ENCODE peak calls at places on chromosomes 13 and 19, in nine cellular contexts. One of them, this sample, is unnamed.

GRCh38 chr19:27392027-27392632 is 1820.8 kb downstream of the UQCRFS1 start:
- DNase-seq in uterus: peak; percentile 0
- DNase-seq in psoas muscle: peak; percentile 2
- DNase-seq in cardiac muscle cell: no peak
- DNase-seq in SK-N-SH: no peak
- DNase-seq in naive thymus-derived CD4-positive, alpha-beta T cell: no peak
- DNase-seq in NT2/D1: no peak
- DNase-seq in aorta: no peak
- DNase-seq in colonic mucosa: no peak
- DNase-seq in this sample: peak; percentile 15

GRCh38 chr13:101204270-101205011 is 211.9 kb downstream of the NALCN start:
- DNase-seq in uterus: no peak
- DNase-seq in psoas muscle: no peak
- DNase-seq in cardiac muscle cell: no peak
- DNase-seq in SK-N-SH: peak; percentile 18
- DNase-seq in naive thymus-derived CD4-positive, alpha-beta T cell: no peak
- DNase-seq in NT2/D1: no peak
- DNase-seq in aorta: no peak
- DNase-seq in colonic mucosa: no peak
- DNase-seq in this sample: no peak

GRCh38 chr13:108508263-108508662 is 121.1 kb upstream of the MYO16 start:
- DNase-seq in uterus: no peak
- DNase-seq in psoas muscle: no peak
- DNase-seq in cardiac muscle cell: peak; percentile 39
- DNase-seq in SK-N-SH: peak; percentile 39
- DNase-seq in naive thymus-derived CD4-positive, alpha-beta T cell: no peak
- DNase-seq in NT2/D1: peak; percentile 54
- DNase-seq in aorta: no peak
- DNase-seq in colonic mucosa: no peak
- DNase-seq in this sample: no peak

GRCh38 chr19:39139305-39140194 is 14.0 kb downstream of the PAK4 start:
- DNase-seq in uterus: no peak
- DNase-seq in psoas muscle: no peak
- DNase-seq in cardiac muscle cell: peak; percentile 74
- DNase-seq in SK-N-SH: no peak
- DNase-seq in naive thymus-derived CD4-positive, alpha-beta T cell: no peak
- DNase-seq in NT2/D1: peak; percentile 77
- DNase-seq in aorta: no peak
- DNase-seq in colonic mucosa: no peak
- DNase-seq in this sample: peak; percentile 37

GRCh38 chr19:18537431-18537830 is 5.9 kb downstream of the FKBP8 start:
- DNase-seq in uterus: no peak
- DNase-seq in psoas muscle: no peak
- DNase-seq in cardiac muscle cell: no peak
- DNase-seq in SK-N-SH: no peak
- DNase-seq in naive thymus-derived CD4-positive, alpha-beta T cell: no peak
- DNase-seq in NT2/D1: no peak
- DNase-seq in aorta: no peak
- DNase-seq in colonic mucosa: no peak
- DNase-seq in this sample: no peak

GRCh38 chr13:35478384-35479222 is 2.1 kb upstream of the MAB21L1 start:
- DNase-seq in uterus: no peak
- DNase-seq in psoas muscle: no peak
- DNase-seq in cardiac muscle cell: peak; percentile 43
- DNase-seq in SK-N-SH: peak; percentile 56
- DNase-seq in naive thymus-derived CD4-positive, alpha-beta T cell: no peak
- DNase-seq in NT2/D1: no peak
- DNase-seq in aorta: no peak
- DNase-seq in colonic mucosa: no peak
- DNase-seq in this sample: peak; percentile 63

GRCh38 chr13:111219306-111219705 is 101.1 kb upstream of the TEX29 start:
- DNase-seq in uterus: no peak
- DNase-seq in psoas muscle: no peak
- DNase-seq in cardiac muscle cell: no peak
- DNase-seq in SK-N-SH: no peak
- DNase-seq in naive thymus-derived CD4-positive, alpha-beta T cell: no peak
- DNase-seq in NT2/D1: no peak
- DNase-seq in aorta: peak; percentile 78
- DNase-seq in colonic mucosa: no peak
- DNase-seq in this sample: no peak

GRCh38 chr13:64088491-64088890 is 2672.8 kb upstream of the PCDH20 start:
- DNase-seq in uterus: no peak
- DNase-seq in psoas muscle: no peak
- DNase-seq in cardiac muscle cell: no peak
- DNase-seq in SK-N-SH: no peak
- DNase-seq in naive thymus-derived CD4-positive, alpha-beta T cell: no peak
- DNase-seq in NT2/D1: no peak
- DNase-seq in aorta: no peak
- DNase-seq in colonic mucosa: no peak
- DNase-seq in this sample: no peak

GRCh38 chr19:13506550-13506878 is 235 bp upstream of the CACNA1A start:
- DNase-seq in uterus: no peak
- DNase-seq in psoas muscle: no peak
- DNase-seq in cardiac muscle cell: peak; percentile 23
- DNase-seq in SK-N-SH: no peak
- DNase-seq in naive thymus-derived CD4-positive, alpha-beta T cell: no peak
- DNase-seq in NT2/D1: no peak
- DNase-seq in aorta: no peak
- DNase-seq in colonic mucosa: no peak
- DNase-seq in this sample: no peak

GRCh38 chr13:33003458-33004019 is 12.7 kb upstream of the KL start:
- DNase-seq in uterus: no peak
- DNase-seq in psoas muscle: no peak
- DNase-seq in cardiac muscle cell: no peak
- DNase-seq in SK-N-SH: no peak
- DNase-seq in naive thymus-derived CD4-positive, alpha-beta T cell: no peak
- DNase-seq in NT2/D1: no peak
- DNase-seq in aorta: no peak
- DNase-seq in colonic mucosa: no peak
- DNase-seq in this sample: no peak

GRCh38 chr19:49488863-49489537 is 1.6 kb downstream of the RPL13A start:
- DNase-seq in uterus: no peak
- DNase-seq in psoas muscle: no peak
- DNase-seq in cardiac muscle cell: no peak
- DNase-seq in SK-N-SH: no peak
- DNase-seq in naive thymus-derived CD4-positive, alpha-beta T cell: no peak
- DNase-seq in NT2/D1: no peak
- DNase-seq in aorta: no peak
- DNase-seq in colonic mucosa: no peak
- DNase-seq in this sample: no peak

GRCh38 chr13:104592127-104592526 is 1525.9 kb upstream of the SLC10A2 start:
- DNase-seq in uterus: no peak
- DNase-seq in psoas muscle: no peak
- DNase-seq in cardiac muscle cell: no peak
- DNase-seq in SK-N-SH: no peak
- DNase-seq in naive thymus-derived CD4-positive, alpha-beta T cell: no peak
- DNase-seq in NT2/D1: no peak
- DNase-seq in aorta: no peak
- DNase-seq in colonic mucosa: no peak
- DNase-seq in this sample: no peak

GRCh38 chr13:46600943-46601311 is 48.0 kb downstream of the LRCH1 start:
- DNase-seq in uterus: no peak
- DNase-seq in psoas muscle: no peak
- DNase-seq in cardiac muscle cell: no peak
- DNase-seq in SK-N-SH: no peak
- DNase-seq in naive thymus-derived CD4-positive, alpha-beta T cell: no peak
- DNase-seq in NT2/D1: no peak
- DNase-seq in aorta: no peak
- DNase-seq in colonic mucosa: no peak
- DNase-seq in this sample: no peak

GRCh38 chr19:3508771-3509535 is 2.8 kb downstream of the FZR1 start:
- DNase-seq in uterus: no peak
- DNase-seq in psoas muscle: no peak
- DNase-seq in cardiac muscle cell: no peak
- DNase-seq in SK-N-SH: no peak
- DNase-seq in naive thymus-derived CD4-positive, alpha-beta T cell: no peak
- DNase-seq in NT2/D1: no peak
- DNase-seq in aorta: no peak
- DNase-seq in colonic mucosa: no peak
- DNase-seq in this sample: no peak

GRCh38 chr19:36256853-36257511 is 42.1 kb downstream of the ZNF146 start:
- DNase-seq in uterus: no peak
- DNase-seq in psoas muscle: no peak
- DNase-seq in cardiac muscle cell: no peak
- DNase-seq in SK-N-SH: peak; percentile 66
- DNase-seq in naive thymus-derived CD4-positive, alpha-beta T cell: no peak
- DNase-seq in NT2/D1: no peak
- DNase-seq in aorta: no peak
- DNase-seq in colonic mucosa: no peak
- DNase-seq in this sample: no peak

GRCh38 chr13:99987180-99988047 is 5.8 kb downstream of the ZIC2 start:
- DNase-seq in uterus: no peak
- DNase-seq in psoas muscle: no peak
- DNase-seq in cardiac muscle cell: peak; percentile 27
- DNase-seq in SK-N-SH: peak; percentile 32
- DNase-seq in naive thymus-derived CD4-positive, alpha-beta T cell: no peak
- DNase-seq in NT2/D1: no peak
- DNase-seq in aorta: no peak
- DNase-seq in colonic mucosa: no peak
- DNase-seq in this sample: no peak
- H3K4me1 ChIP-seq in uterus: no peaks in the 10 kb centered on the region
- H3K4me1 ChIP-seq in psoas muscle: peaks cover under 1% of the 10 kb centered on the region
- H3K4me1 ChIP-seq in cardiac muscle cell: no peaks in the 10 kb centered on the region
- H3K4me1 ChIP-seq in SK-N-SH: no peaks in the 10 kb centered on the region
- H3K4me1 ChIP-seq in naive thymus-derived CD4-positive, alpha-beta T cell: peaks cover 6% of the 10 kb centered on the region
- H3K4me1 ChIP-seq in NT2/D1: peaks cover 9% of the 10 kb centered on the region
- H3K4me1 ChIP-seq in aorta: no peaks in the 10 kb centered on the region
- H3K4me1 ChIP-seq in colonic mucosa: peaks cover 11% of the 10 kb centered on the region
- H3K4me1 ChIP-seq in this sample: no peaks in the 10 kb centered on the region

DNA sequence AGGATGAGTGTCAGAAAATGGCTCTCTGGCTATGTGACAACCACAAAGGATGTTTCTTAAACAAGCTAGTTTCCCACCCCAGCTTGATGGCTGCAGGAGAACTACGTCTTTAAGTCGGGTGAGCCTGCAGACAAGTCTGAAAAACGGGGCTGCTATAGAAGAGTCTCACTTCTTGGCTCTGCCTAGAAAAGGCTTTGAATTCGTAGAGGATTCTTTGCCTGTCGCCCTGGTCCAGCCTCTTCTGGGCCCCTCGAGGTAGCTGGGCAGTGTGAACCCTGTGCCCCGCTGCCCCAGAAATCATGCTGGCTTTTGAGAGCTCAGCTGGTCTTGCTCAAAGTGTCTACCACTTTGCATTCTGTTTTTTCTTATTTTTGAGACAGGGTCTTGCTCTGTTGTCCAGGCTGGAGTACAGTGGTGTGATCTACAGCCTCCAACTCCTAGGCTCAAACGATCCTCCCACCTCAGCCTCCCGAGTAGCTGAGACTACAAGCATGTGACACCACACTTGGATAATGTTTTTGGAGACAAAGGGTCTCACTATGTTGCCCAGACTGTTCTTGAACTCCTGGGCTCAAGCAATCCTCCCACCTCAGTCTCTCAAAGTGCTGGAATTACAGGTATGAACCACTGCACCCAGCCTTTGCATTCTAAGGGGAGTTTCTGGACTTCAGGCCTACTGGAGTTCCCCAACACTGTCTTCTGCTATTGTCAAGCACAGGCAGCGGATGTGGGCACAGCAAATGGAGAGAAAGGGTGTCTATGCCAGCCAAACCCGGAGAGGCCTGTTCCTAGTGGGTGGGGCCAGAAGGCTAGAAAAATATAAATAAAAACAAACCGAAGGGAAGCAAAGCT is 6.5 kb downstream of the CEBPA start:
- DNase-seq in uterus: no peak
- DNase-seq in psoas muscle: no peak
- DNase-seq in cardiac muscle cell: no peak
- DNase-seq in SK-N-SH: no peak
- DNase-seq in naive thymus-derived CD4-positive, alpha-beta T cell: no peak
- DNase-seq in NT2/D1: no peak
- DNase-seq in aorta: peak; percentile 13
- DNase-seq in colonic mucosa: no peak
- DNase-seq in this sample: no peak
- H3K9me3 ChIP-seq in uterus: no peaks in the 10 kb centered on the region
- H3K9me3 ChIP-seq in psoas muscle: no peaks in the 10 kb centered on the region
- H3K9me3 ChIP-seq in cardiac muscle cell: no peaks in the 10 kb centered on the region
- H3K9me3 ChIP-seq in SK-N-SH: no peaks in the 10 kb centered on the region
- H3K9me3 ChIP-seq in naive thymus-derived CD4-positive, alpha-beta T cell: no peaks in the 10 kb centered on the region
- H3K9me3 ChIP-seq in NT2/D1: no peaks in the 10 kb centered on the region
- H3K9me3 ChIP-seq in aorta: no peaks in the 10 kb centered on the region
- H3K9me3 ChIP-seq in colonic mucosa: no peaks in the 10 kb centered on the region
- H3K9me3 ChIP-seq in this sample: no peaks in the 10 kb centered on the region

DNA sequence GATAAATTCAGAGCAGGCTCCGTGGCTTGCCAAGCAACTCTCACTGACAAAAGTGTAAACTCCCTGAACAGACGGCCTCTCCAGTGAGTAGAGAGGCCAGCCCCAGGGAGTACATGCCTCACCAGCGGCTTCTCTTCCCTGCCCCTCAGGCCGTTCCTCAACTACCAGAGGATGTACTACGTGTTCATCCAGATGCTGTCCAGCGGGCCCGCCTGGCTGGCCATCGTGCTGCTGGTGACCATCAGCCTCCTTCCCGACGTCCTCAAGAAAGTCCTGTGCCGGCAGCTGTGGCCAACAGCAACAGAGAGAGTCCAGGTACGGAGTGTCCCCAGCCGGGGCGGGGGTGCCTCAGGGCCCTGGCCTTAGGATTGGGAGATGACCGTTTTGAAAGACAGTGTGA is 93.4 kb upstream of the MCF2L start:
- DNase-seq in uterus: no peak
- DNase-seq in psoas muscle: no peak
- DNase-seq in cardiac muscle cell: no peak
- DNase-seq in SK-N-SH: no peak
- DNase-seq in naive thymus-derived CD4-positive, alpha-beta T cell: no peak
- DNase-seq in NT2/D1: no peak
- DNase-seq in aorta: no peak
- DNase-seq in colonic mucosa: no peak
- DNase-seq in this sample: no peak
- H3K36me3 ChIP-seq in uterus: no peaks in the 10 kb centered on the region
- H3K36me3 ChIP-seq in psoas muscle: peaks cover 54% of the 10 kb centered on the region
- H3K36me3 ChIP-seq in cardiac muscle cell: peaks cover 32% of the 10 kb centered on the region
- H3K36me3 ChIP-seq in SK-N-SH: no peaks in the 10 kb centered on the region
- H3K36me3 ChIP-seq in naive thymus-derived CD4-positive, alpha-beta T cell: no peaks in the 10 kb centered on the region
- H3K36me3 ChIP-seq in NT2/D1: peaks cover 45% of the 10 kb centered on the region
- H3K36me3 ChIP-seq in aorta: no peaks in the 10 kb centered on the region
- H3K36me3 ChIP-seq in colonic mucosa: no peaks in the 10 kb centered on the region
- H3K36me3 ChIP-seq in this sample: peaks cover 85% of the 10 kb centered on the region

DNA sequence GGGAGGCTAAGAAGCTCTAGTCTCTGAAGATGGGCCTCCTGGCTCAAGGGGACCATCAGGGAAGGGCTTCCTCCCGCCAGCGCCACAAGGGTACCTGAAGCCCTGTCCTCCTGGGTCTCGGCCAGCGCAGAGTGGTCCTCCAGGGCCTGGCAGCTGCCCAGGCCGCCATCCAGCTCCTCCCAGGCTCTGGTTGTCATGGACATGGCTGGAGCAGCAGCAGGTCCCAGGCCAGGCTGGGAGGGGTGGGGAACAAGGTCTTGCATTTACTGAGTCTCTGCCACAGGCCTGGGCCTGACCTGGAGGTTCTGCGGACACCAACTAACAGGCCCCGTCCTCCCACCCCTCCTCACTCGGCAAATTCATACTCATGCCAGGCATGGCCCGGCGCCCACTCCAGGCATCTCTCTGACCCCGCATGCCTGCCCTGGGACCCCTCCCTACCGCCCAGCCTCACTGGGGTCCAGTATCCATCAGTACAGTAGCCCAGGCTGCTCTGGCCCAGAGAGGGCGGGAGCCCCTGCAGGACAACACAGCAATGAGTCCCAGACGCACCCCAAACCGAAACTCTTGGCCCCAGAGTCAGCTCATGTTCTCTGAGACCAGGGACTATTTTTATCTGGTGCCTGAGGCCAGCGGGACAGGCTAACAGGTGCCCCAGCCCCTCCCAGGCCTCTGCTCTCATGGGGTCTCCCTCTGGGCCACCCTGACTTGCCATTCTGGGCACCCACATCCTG is 938 bp downstream of the JSRP1 start:
- DNase-seq in uterus: no peak
- DNase-seq in psoas muscle: no peak
- DNase-seq in cardiac muscle cell: no peak
- DNase-seq in SK-N-SH: peak; percentile 78
- DNase-seq in naive thymus-derived CD4-positive, alpha-beta T cell: no peak
- DNase-seq in NT2/D1: no peak
- DNase-seq in aorta: no peak
- DNase-seq in colonic mucosa: no peak
- DNase-seq in this sample: no peak
- H3K4me1 ChIP-seq in uterus: no peaks in the 10 kb centered on the region
- H3K4me1 ChIP-seq in psoas muscle: peaks cover 25% of the 10 kb centered on the region
- H3K4me1 ChIP-seq in cardiac muscle cell: peaks cover 3% of the 10 kb centered on the region
- H3K4me1 ChIP-seq in SK-N-SH: peaks cover 17% of the 10 kb centered on the region
- H3K4me1 ChIP-seq in naive thymus-derived CD4-positive, alpha-beta T cell: peaks cover 31% of the 10 kb centered on the region
- H3K4me1 ChIP-seq in NT2/D1: peaks cover 17% of the 10 kb centered on the region
- H3K4me1 ChIP-seq in aorta: no peaks in the 10 kb centered on the region
- H3K4me1 ChIP-seq in colonic mucosa: peaks cover 16% of the 10 kb centered on the region
- H3K4me1 ChIP-seq in this sample: peaks cover 36% of the 10 kb centered on the region

This sample was measured in left lung.